ENCODE peak calls at places on chromosomes 11 and 22, in seven cellular contexts. H is Peyer's patch; N is spleen; F is sigmoid colon; L is CD8-positive, alpha-beta memory T cell; D is tibial artery; G is aorta. U is an unnamed sample.
A peak's percentile ranks its signal among the peaks of the same experiment; 100 is the strongest.

GRCh38 chr22:29717789-29718188 is 2.0 kb upstream of the CABP7 start:
- DNase-seq in H (no peak), N (no peak), F (no peak), L (no peak), D (no peak), G (no peak), U (no peak)

GRCh38 chr11:15594607-15595006 is 479.9 kb downstream of the INSC start:
- DNase-seq in H (no peak), N (no peak), F (no peak), L (no peak), D (no peak), G (no peak), U (no peak)

GRCh38 chr11:70819022-70819421 is 420.7 kb downstream of the CTTN start:
- DNase-seq in H (no peak), N (no peak), F (no peak), L (no peak), D (no peak), G (no peak), U (no peak)

GRCh38 chr11:14230407-14230806 is 128.6 kb downstream of the RRAS2 start:
- DNase-seq in H (no peak), N (no peak), F (no peak), L (no peak), D (no peak), G (no peak), U (no peak)

GRCh38 chr11:19072464-19072863 is 11.9 kb upstream of the MRGPRX2 start:
- DNase-seq in H (peak; percentile 81), N (no peak), F (no peak), L (no peak), D (no peak), G (no peak), U (no peak)

GRCh38 chr11:69541501-69542313 is 60.2 kb downstream of the LINC01488 start:
- DNase-seq in H (no peak), N (peak; percentile 57), F (peak; percentile 47), L (no peak), D (no peak), G (peak; percentile 67), U (peak; percentile 56)

GRCh38 chr11:20388096-20389055 is 860 bp downstream of the PRMT3 start:
- DNase-seq in H (no peak), N (no peak), F (no peak), L (no peak), D (no peak), G (peak; percentile 83), U (no peak)

GRCh38 chr22:30328466-30329049 is 1.8 kb upstream of the TBC1D10A start:
- DNase-seq in H (peak; percentile 37), N (no peak), F (no peak), L (no peak), D (no peak), G (no peak), U (no peak)

GRCh38 chr11:111761056-111761455 is 5.1 kb downstream of the PPP2R1B start:
- DNase-seq in H (no peak), N (no peak), F (no peak), L (no peak), D (no peak), G (no peak), U (no peak)

GRCh38 chr22:50694766-50695420 is 22.3 kb downstream of the SHANK3 start:
- DNase-seq in H (peak; percentile 34), N (peak; percentile 45), F (peak; percentile 56), L (no peak), D (no peak), G (peak; percentile 48), U (peak; percentile 34)

GRCh38 chr11:111426615-111427014 is 47.5 kb upstream of the POU2AF1 start:
- DNase-seq in H (no peak), N (no peak), F (no peak), L (no peak), D (no peak), G (no peak), U (no peak)

GRCh38 chr11:59557940-59558643 is 46.8 kb downstream of the OR4D9 start:
- DNase-seq in H (no peak), N (no peak), F (no peak), L (no peak), D (no peak), G (no peak), U (no peak)

GRCh38 chr11:59556115-59556882 is 45.0 kb downstream of the OR4D9 start:
- DNase-seq in H (no peak), N (no peak), F (peak; percentile 78), L (peak; percentile 18), D (peak; percentile 78), G (peak; percentile 81), U (peak; percentile 58)

GRCh38 chr11:59553323-59553722 is 42.0 kb downstream of the OR4D9 start:
- DNase-seq in H (no peak), N (no peak), F (no peak), L (no peak), D (no peak), G (no peak), U (no peak)

GRCh38 chr11:59556883-59557205 is 45.5 kb downstream of the OR4D9 start:
- DNase-seq in H (no peak), N (no peak), F (no peak), L (no peak), D (no peak), G (no peak), U (no peak)

GRCh38 chr11:59555601-59556114 is 44.3 kb downstream of the OR4D9 start:
- DNase-seq in H (no peak), N (no peak), F (no peak), L (no peak), D (no peak), G (no peak), U (peak; percentile 47)
- H3K4me1 ChIP-seq in H (no peaks in the 10 kb centered on the region), N (peaks cover 21% of the 10 kb centered on the region), F (peaks cover 9% of the 10 kb centered on the region), L (peaks cover 42% of the 10 kb centered on the region), D (peaks cover 32% of the 10 kb centered on the region), G (no peaks in the 10 kb centered on the region), U (peaks cover 2% of the 10 kb centered on the region)

GRCh38 chr11:72078477-72078876 is 1.9 kb downstream of the NUMA1 start:
- DNase-seq in H (no peak), N (no peak), F (no peak), L (no peak), D (no peak), G (no peak), U (no peak)
- H3K4me3 ChIP-seq in H (no peak overlapping the region), N (no peak overlapping the region), F (no peak overlapping the region), L (no peak overlapping the region), D (peak overlapping the region; percentile 94), G (no peak overlapping the region), U (no peak overlapping the region)

DNA sequence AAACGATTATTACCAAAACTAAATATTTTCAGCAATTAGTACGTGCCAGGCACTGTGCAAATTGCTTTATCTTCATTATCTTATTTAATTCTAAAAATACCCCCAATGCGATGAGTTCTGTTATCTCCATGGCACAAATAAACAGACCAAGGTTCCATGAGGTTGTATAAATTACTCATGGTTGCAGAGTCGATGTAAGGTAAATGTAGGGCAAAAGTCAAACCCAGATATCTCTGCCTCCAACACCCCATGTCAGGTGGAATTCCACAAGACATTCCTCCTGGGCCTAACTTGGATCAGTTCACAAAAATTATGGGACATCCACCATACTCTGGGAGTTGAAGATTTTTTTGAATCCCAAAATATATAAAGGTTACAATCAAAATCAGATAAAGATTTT is 43.7 kb downstream of the ISX start:
- DNase-seq in H (no peak), N (no peak), F (no peak), L (no peak), D (no peak), G (no peak), U (no peak)
- H3K4me1 ChIP-seq in H (no peaks in the 10 kb centered on the region), N (no peaks in the 10 kb centered on the region), F (no peaks in the 10 kb centered on the region), L (no peaks in the 10 kb centered on the region), D (no peaks in the 10 kb centered on the region), G (no peaks in the 10 kb centered on the region), U (no peaks in the 10 kb centered on the region)

DNA sequence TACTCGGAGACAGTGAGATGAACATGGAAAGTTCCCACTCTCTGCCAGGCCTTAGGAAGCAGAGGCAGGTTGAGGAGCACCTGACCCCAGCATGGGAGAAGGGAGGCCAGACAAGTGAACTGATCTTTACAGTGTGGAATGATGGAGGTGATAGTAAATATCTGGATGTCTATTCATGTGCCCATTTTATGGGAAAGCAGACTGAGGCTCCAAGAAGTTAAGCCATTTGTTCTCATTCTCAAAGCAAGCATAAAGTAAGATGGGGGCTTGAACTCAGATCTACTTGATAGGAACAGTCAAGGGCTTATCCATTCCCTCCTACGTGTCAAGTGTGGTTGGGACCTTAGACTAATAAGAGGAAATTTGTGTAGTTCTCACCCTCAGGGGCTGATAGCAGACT is 461.5 kb downstream of the MN1 start:
- DNase-seq in H (no peak), N (no peak), F (no peak), L (no peak), D (no peak), G (no peak), U (no peak)
- H3K4me3 ChIP-seq in H (no peak overlapping the region), N (no peak overlapping the region), F (no peak overlapping the region), L (no peak overlapping the region), D (no peak overlapping the region), G (no peak overlapping the region), U (no peak overlapping the region)

GRCh38 chr22:42747701-42748513 is 27.2 kb upstream of the A4GALT start:
- DNase-seq in H (no peak), N (no peak), F (no peak), L (no peak), D (no peak), G (no peak), U (no peak)

GRCh38 chr22:42743501-42743991 is 22.9 kb upstream of the A4GALT start:
- DNase-seq in H (no peak), N (peak; percentile 84), F (peak; percentile 95), L (no peak), D (peak; percentile 97), G (peak; percentile 95), U (peak; percentile 94)

GRCh38 chr22:42742940-42743339 is 22.3 kb upstream of the A4GALT start:
- DNase-seq in H (no peak), N (no peak), F (peak; percentile 75), L (no peak), D (no peak), G (no peak), U (peak; percentile 79)

DNA sequence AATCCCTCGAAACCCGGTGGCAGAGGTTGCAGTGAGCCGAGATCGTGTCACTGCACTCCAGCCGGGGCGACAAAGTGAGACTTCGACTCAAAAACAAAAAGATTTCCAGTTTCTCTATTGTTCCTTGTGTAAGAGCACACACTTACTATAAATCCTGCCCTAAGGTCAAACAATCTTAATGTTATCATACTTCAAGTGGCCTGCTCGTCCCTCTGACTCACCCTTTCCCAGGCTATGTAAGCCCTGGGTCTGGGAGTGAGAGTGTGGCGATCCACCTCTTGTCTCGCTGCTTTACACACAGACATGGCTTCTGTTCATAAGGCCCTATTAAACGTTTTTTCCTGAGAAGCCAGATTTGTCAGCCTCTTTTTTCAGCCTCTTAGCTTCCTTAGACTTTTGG is 24.4 kb upstream of the A4GALT start:
- DNase-seq in H (no peak), N (no peak), F (no peak), L (no peak), D (no peak), G (no peak), U (no peak)
- H3K4me1 ChIP-seq in H (no peaks in the 10 kb centered on the region), N (peaks cover 9% of the 10 kb centered on the region), F (peaks cover 14% of the 10 kb centered on the region), L (no peaks in the 10 kb centered on the region), D (peaks cover 29% of the 10 kb centered on the region), G (no peaks in the 10 kb centered on the region), U (peaks cover 2% of the 10 kb centered on the region)

DNA sequence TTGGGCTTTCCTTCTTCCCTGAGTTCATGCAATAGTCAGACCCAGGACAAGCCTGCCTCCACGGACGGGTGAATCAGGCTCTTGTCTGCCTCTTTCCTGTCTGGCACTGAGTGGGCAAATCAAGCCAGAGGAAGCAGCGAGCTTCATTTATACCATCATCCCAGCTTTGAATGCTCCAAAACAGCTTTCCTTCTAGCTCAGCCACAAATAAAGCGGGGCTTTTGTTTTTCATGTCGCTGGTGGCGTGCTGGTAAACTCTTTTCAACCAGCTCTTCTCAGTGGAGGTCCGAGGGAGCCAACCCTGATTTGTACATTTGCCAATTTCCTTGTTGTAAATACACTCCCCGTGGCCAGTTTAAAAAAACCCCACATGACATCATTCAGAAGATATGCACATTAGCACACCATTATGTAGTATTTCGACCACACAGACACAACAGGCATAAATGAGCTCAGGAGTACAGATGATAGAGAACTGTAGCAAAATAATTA is 8.6 kb downstream of the C11orf91 start:
- DNase-seq in H (no peak), N (no peak), F (peak; percentile 89), L (no peak), D (peak; percentile 83), G (peak; percentile 85), U (peak; percentile 71)
- H3K4me3 ChIP-seq in H (no peak overlapping the region), N (no peak overlapping the region), F (no peak overlapping the region), L (no peak overlapping the region), D (no peak overlapping the region), G (peak overlapping the region; percentile 19), U (no peak overlapping the region)

U was measured in right cardiac atrium.